ENCODE peak calls at places on chromosome 4, in six cellular contexts. N is CD8-positive, alpha-beta T cell; U is pancreas; S is sigmoid colon; A is PC-3; L is tibial nerve. B is an unnamed sample. For H3K4me1, the result is how much of the 10 kb centered on the place peaks cover.

GRCh38 chr4:2598661-2599654 is 62.5 kb downstream of the FAM193A start:
- DNase-seq in S (no peak), A (no peak), L (no peak), N (no peak), U (no peak), B (no peak)

GRCh38 chr4:86972997-86973396 is 38.2 kb downstream of the AFF1 start:
- DNase-seq in S (no peak), A (peak), L (no peak), U (peak), N (no peak), B (peak)

GRCh38 chr4:38925492-38926418 is 58.1 kb downstream of the FAM114A1 start:
- DNase-seq in S (peak), N (no peak), U (no peak), L (no peak), A (no peak), B (no peak)

GRCh38 chr4:54961357-54961975 is 163.9 kb downstream of the KDR start:
- DNase-seq in A (peak), U (no peak), S (no peak), N (no peak), L (no peak), B (no peak)

GRCh38 chr4:133801858-133802257 is 399.7 kb downstream of the PABPC4L start:
- DNase-seq in S (no peak), N (no peak), L (no peak), A (no peak), U (no peak), B (no peak)

GRCh38 chr4:26856906-26857277 is 3.7 kb upstream of the STIM2 start:
- DNase-seq in S (no peak), L (no peak), A (no peak), U (no peak), N (no peak), B (no peak)

GRCh38 chr4:8737075-8737474 is 134.6 kb downstream of the HMX1 start:
- DNase-seq in A (no peak), S (peak), L (no peak), U (no peak), N (no peak), B (no peak)

GRCh38 chr4:39232100-39232499 is 49.8 kb downstream of the WDR19 start:
- DNase-seq in N (no peak), U (peak), A (no peak), L (no peak), S (no peak), B (no peak)

GRCh38 chr4:25002679-25003078 is 28.1 kb downstream of the LGI2 start:
- DNase-seq in N (no peak), U (no peak), L (no peak), A (no peak), S (no peak), B (no peak)

GRCh38 chr4:112082954-112083586 is 62.2 kb upstream of the FAM241A start:
- DNase-seq in L (no peak), S (no peak), N (no peak), U (no peak), A (peak), B (no peak)

GRCh38 chr4:30860983-30861382 is 140.8 kb downstream of the PCDH7 start:
- DNase-seq in S (no peak), A (peak), L (no peak), N (no peak), U (no peak), B (no peak)

GRCh38 chr4:69497081-69497480 is 1.4 kb upstream of the UGT2B4 start:
- DNase-seq in A (peak), S (no peak), N (no peak), U (no peak), L (no peak), B (no peak)

GRCh38 chr4:138802499-138802898 is 213.1 kb upstream of the NOCT start:
- DNase-seq in U (no peak), L (no peak), N (no peak), S (no peak), A (peak), B (no peak)

GRCh38 chr4:86965019-86965976 is 30.5 kb downstream of the AFF1 start:
- DNase-seq in N (no peak), A (no peak), U (no peak), L (no peak), S (no peak), B (no peak)

GRCh38 chr4:120293341-120293740 is 226.7 kb upstream of the MAD2L1 start:
- DNase-seq in S (no peak), A (no peak), U (no peak), N (no peak), L (no peak), B (no peak)

GRCh38 chr4:38188631-38189101 is 228.5 kb downstream of the PTTG2 start:
- DNase-seq in N (no peak), A (peak), U (no peak), S (no peak), L (no peak), B (no peak)

GRCh38 chr4:55468724-55469123 is 73.0 kb downstream of the TMEM165 start:
- DNase-seq in L (no peak), S (no peak), A (peak), N (no peak), U (no peak), B (no peak)

DNA sequence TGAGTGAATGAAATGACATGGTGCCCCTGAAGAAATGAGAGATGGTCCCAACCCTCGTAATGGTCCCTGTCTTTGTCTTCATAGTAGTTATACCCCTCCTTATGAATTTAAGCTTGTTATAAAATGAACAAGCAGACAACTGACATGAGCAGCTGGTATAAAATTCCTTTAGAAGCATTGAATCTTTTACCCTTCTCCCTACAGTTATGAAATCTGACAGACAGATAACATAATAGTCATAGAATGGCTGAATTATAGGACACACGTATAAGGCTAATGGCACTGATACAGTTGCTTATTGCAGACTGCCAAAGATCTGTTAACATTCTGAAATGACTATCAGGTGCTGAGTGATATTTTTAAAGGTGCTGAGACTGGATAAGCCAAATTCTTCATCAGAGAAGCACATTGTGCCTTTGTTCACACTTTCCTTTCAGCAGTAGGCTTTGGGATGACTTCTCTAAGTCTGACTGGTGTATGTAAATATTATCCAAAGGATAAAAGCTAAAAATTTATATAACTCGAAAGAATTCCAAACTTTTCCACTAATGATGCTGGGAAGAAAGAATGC is 47.4 kb upstream of the PDGFC start:
- DNase-seq in N (no peak), A (no peak), L (no peak), U (no peak), S (no peak), B (no peak)
- H3K27ac ChIP-seq in N (no peak), A (no peak), L (no peak), U (no peak), S (no peak), B (no peak)

GRCh38 chr4:13944095-13944501 is 316.6 kb upstream of the BOD1L1 start:
- DNase-seq in A (no peak), N (no peak), U (no peak), L (no peak), S (no peak), B (no peak)
- TF ChIP-seq CTCF in A (no peak), N (no peak), U (no peak), L (no peak), S (no peak), B (no peak)

GRCh38 chr4:685681-686218 is 3.2 kb downstream of the SLC49A3 start:
- DNase-seq in S (no peak), L (no peak), A (no peak), U (no peak), N (no peak), B (no peak)
- H3K4me1 ChIP-seq in S (under half), L (half or more), A (under half), U (under half), N (under half), B (under half)

DNA sequence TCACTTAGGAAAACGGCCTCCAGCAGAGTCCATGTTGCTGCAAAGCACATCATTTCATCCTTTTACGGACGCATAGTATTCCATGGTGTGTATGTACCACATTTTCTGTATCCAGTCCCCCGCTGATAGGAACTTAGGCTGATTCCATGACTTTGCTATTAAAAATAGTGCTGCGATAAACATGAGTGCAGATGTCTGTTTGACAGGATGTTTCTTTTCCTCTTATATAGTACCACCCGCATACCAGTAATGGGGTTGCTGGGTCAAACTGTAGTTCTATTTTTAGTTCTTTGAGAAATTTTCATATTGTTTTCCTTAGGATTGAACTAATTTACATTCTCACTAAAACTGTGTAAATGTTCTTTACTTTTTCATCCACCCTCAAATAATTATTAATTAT is 50.5 kb downstream of the VEGFC start:
- DNase-seq in U (no peak), N (no peak), L (no peak), S (no peak), A (no peak), B (no peak)
- H3K27ac ChIP-seq in U (no peak), N (no peak), L (no peak), S (no peak), A (no peak), B (no peak)

GRCh38 chr4:98148856-98149255 is 5.6 kb upstream of the STPG2 start:
- DNase-seq in L (no peak), N (no peak), U (no peak), S (no peak), A (peak), B (no peak)

GRCh38 chr4:98150092-98150761 is 7.0 kb upstream of the STPG2 start:
- DNase-seq in N (no peak), L (no peak), S (no peak), U (no peak), A (peak), B (no peak)

DNA sequence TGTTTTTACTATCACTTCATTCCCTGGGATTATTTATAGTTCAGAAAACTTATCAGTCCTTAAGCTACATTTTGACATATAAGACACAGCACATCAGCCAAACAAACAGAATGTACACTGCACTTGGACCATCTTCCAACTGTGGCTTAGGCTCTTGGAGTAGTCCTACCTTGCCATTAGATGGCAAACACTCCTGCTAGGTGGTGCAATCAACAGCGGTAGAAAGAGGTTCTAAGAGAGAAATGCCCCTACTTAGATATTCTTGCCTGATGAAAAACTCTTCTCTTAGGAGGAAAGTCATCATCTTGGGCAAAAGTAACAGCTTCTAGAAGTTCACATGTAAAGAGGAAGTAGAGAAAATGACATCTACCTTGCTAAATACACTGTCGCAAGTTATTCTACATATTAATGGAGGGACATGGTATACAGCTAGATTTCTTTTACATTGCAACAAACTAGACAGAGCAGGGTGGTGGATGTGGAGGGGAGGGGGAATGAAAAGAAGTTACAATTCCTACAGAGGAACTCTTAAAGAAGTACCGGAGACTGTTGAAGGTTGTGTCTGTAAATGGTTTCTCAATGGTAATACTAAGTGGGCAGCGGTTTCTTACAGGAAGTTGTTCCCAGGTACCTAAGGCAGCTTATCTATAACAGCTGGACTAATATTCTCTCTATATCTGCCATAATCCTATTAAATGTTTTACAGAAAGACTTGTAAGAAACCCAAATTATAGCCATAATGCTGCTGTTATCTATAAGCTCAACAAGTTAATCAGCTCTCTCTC is 8.1 kb upstream of the STPG2 start:
- DNase-seq in L (no peak), N (no peak), U (no peak), A (no peak), S (no peak), B (no peak)
- TF ChIP-seq CTCF in L (no peak), N (no peak), U (no peak), A (no peak), S (no peak), B (no peak)

DNA sequence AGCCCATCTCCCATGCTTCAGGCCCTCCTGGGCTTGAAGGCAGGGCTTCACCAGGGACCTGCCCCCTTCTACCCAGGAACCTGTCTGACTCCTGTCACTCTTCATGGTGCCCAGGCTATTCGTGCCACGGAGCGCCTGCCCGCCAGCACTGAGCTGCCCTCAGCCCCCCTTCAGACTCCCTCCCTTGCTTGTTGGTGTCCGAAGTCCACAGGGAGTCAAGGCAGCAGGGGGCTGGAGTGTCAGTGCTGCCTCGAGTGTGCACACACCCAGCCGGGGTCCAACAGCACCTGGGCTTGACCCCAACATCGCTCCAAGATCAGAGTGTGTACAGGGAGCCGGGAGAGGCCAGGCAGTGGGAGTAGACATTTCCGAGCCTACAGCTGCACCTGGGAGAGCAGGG is 59.8 kb downstream of the TBCK start:
- DNase-seq in L (no peak), N (no peak), A (no peak), U (no peak), S (no peak), B (no peak)
- H3K4me1 ChIP-seq in L (under half), N (under half), A (under half), U (under half), S (under half), B (under half)

GRCh38 chr4:114600672-114601071 is 2.1 kb downstream of the UGT8 start:
- DNase-seq in A (no peak), L (no peak), N (no peak), S (no peak), U (no peak), B (no peak)
- H3K27ac ChIP-seq in A (no peak), L (peak), N (no peak), S (no peak), U (no peak), B (no peak)

DNA sequence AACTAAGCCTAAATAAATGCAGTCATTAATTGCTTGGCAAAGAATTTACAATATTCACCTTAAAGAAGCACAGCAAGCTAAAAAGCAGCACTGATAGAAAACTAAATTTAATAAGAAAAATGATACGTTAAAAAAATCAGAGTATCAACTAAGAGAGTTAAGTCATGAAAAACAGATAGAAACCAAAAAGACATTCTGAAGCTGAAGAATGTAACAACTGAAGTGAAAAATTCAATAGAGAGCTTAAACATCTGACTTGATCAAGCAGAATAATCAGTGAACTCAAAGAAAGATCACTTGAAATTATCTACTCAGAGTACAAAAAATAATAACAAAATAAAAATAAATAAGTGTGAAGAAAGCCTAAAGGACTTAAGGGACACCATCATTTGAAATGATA is 588.0 kb upstream of the HS3ST1 start:
- DNase-seq in S (no peak), U (no peak), L (no peak), N (no peak), A (no peak), B (no peak)
- TF ChIP-seq CTCF in S (no peak), U (no peak), L (no peak), N (no peak), A (no peak), B (no peak)

B was measured in lower lobe of right lung.